ENCODE peak calls at places on chromosomes 5 and 9, in four cellular contexts. P, Q, V and D are unnamed samples.

GRCh38 chr5:50874277-50874984 is 208.0 kb downstream of the PARP8 start:
- DNase-seq in Q (no peak), V (no peak), P (no peak), D (no peak)

GRCh38 chr9:134381671-134382505 is 55.6 kb downstream of the RXRA start:
- DNase-seq in P (no peak), Q (peak; percentile 49), V (no peak), D (no peak)

GRCh38 chr5:145629047-145629446 is 206.1 kb downstream of the PRELID2 start:
- DNase-seq in V (no peak), Q (no peak), P (no peak), D (no peak)

GRCh38 chr5:8396756-8397155 is 527.8 kb downstream of the MTRR start:
- DNase-seq in V (no peak), P (no peak), Q (no peak), D (no peak)

GRCh38 chr9:114155967-114156294 is 594 bp downstream of the COL27A1 start:
- DNase-seq in P (no peak), Q (no peak), V (no peak), D (no peak)

GRCh38 chr9:135906291-135907005 is 898 bp downstream of the CAMSAP1 start:
- DNase-seq in P (no peak), V (no peak), Q (peak; percentile 26), D (no peak)

GRCh38 chr5:73638344-73639095 is 12.5 kb downstream of the ARHGEF28 start:
- DNase-seq in P (no peak), V (no peak), Q (no peak), D (no peak)

GRCh38 chr9:13500034-13500433 is 220.5 kb upstream of the MPDZ start:
- DNase-seq in P (no peak), V (no peak), Q (no peak), D (no peak)

GRCh38 chr9:70421272-70422180 is 7.1 kb upstream of the KLF9 start:
- DNase-seq in P (no peak), V (no peak), Q (no peak), D (no peak)

GRCh38 chr5:126348855-126349635 is 74.2 kb upstream of the GRAMD2B start:
- DNase-seq in Q (no peak), P (no peak), V (no peak), D (no peak)

GRCh38 chr5:76717222-76718083 is 1.5 kb downstream of the F2R start:
- DNase-seq in P (no peak), V (no peak), Q (no peak), D (no peak)

GRCh38 chr5:125695994-125696679 is 727.1 kb upstream of the GRAMD2B start:
- DNase-seq in V (no peak), Q (no peak), P (no peak), D (no peak)

GRCh38 chr5:61624966-61625681 is 293.1 kb downstream of the ZSWIM6 start:
- DNase-seq in P (no peak), Q (no peak), V (no peak), D (no peak)

GRCh38 chr5:61280205-61280604 is 51.9 kb upstream of the ZSWIM6 start:
- DNase-seq in Q (no peak), V (no peak), P (no peak), D (no peak)

GRCh38 chr5:148826082-148826971 is at the start of gene ADRB2:
- DNase-seq in V (peak; percentile 94), P (peak; percentile 59), Q (peak; percentile 96), D (peak; percentile 64)
- TF ChIP-seq POLR2A in V (peak; percentile 20), P (no peak), Q (peak; percentile 88), D (peak; percentile 80)

GRCh38 chr9:84381508-84381907 is 41.0 kb upstream of the SLC28A3 start:
- DNase-seq in V (no peak), Q (no peak), P (no peak), D (no peak)

GRCh38 chr9:84385357-84386040 is 44.9 kb upstream of the SLC28A3 start:
- DNase-seq in V (no peak), Q (no peak), P (no peak), D (no peak)

GRCh38 chr9:84383178-84383577 is 42.6 kb upstream of the SLC28A3 start:
- DNase-seq in Q (no peak), V (no peak), P (no peak), D (no peak)

GRCh38 chr9:84384617-84385016 is 44.1 kb upstream of the SLC28A3 start:
- DNase-seq in P (no peak), V (no peak), Q (no peak), D (no peak)

DNA sequence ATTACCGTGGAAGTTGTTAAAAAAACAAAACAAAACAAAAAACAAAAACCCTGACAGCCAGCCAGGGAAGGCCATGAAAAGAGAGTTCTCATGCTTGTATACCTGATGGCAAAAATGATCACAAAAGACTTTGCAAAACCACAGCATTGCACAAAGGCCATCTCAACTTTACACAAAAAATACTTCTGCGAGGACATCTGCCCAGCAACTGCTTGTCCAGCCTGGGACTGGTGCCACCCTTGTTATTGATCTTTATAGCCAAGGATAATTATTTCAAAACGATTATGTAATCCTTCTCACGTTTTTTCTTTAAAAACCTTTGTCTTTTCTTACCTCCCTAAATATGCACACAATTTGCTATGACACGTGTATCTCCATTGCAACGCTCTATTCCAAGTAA is 42.2 kb upstream of the SLC28A3 start:
- DNase-seq in V (no peak), Q (no peak), P (no peak), D (no peak)
- TF ChIP-seq POLR2A in V (no peak), Q (no peak), P (no peak), D (no peak)

DNA sequence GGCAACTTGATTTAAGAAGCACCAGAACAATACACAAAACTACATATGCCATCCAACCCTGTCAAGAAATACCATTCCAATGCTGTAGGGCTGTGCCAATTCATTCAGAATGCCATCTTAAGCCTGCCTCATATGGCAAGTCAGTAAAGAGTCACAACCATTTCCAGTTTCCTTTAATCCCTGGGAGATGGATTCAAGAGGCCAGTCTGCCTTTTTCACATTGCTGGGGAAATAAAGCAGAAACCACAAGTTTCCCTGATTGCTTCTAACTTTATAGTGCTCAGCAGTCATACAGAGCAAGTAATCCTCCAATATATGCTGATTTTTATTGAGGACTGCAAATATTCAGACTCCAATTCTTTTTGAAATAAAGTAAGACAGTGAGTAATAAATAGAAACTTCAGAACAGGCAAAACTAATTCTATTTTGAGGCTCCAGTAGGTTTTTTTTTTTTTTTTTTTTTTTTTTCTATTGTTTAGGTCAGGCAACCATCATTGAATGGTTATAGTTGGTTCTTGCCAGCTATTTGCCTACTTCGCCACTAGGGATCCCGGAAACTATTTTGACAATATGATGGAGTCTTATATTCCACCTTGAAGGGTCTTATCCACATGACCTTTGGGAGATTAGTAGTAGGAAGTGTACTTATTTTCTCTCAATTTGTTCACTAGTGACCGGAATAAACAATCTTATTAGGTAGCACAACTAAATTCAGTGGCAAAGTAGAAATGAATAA is 400.9 kb upstream of the MEF2C start:
- DNase-seq in Q (no peak), P (no peak), V (no peak), D (no peak)
- TF ChIP-seq POLR2A in Q (no peak), P (no peak), V (no peak), D (no peak)

GRCh38 chr5:132389051-132389331 is 19.5 kb downstream of the SLC22A5 start:
- DNase-seq in Q (no peak), V (no peak), P (no peak), D (no peak)

GRCh38 chr5:132389453-132390286 is 20.2 kb downstream of the SLC22A5 start:
- DNase-seq in V (peak; percentile 82), Q (peak; percentile 71), P (no peak), D (peak; percentile 91)

GRCh38 chr5:132386644-132387286 is 17.3 kb downstream of the SLC22A5 start:
- DNase-seq in V (no peak), P (peak; percentile 53), Q (peak; percentile 81), D (peak; percentile 58)

GRCh38 chr5:132388244-132389050 is 18.9 kb downstream of the SLC22A5 start:
- DNase-seq in P (no peak), Q (peak; percentile 30), V (no peak), D (no peak)

GRCh38 chr5:132387649-132388117 is 18.2 kb downstream of the SLC22A5 start:
- DNase-seq in Q (peak; percentile 73), V (no peak), P (no peak), D (peak; percentile 82)
- TF ChIP-seq POLR2A in Q (peak; percentile 27), V (no peak), P (no peak), D (no peak)

DNA sequence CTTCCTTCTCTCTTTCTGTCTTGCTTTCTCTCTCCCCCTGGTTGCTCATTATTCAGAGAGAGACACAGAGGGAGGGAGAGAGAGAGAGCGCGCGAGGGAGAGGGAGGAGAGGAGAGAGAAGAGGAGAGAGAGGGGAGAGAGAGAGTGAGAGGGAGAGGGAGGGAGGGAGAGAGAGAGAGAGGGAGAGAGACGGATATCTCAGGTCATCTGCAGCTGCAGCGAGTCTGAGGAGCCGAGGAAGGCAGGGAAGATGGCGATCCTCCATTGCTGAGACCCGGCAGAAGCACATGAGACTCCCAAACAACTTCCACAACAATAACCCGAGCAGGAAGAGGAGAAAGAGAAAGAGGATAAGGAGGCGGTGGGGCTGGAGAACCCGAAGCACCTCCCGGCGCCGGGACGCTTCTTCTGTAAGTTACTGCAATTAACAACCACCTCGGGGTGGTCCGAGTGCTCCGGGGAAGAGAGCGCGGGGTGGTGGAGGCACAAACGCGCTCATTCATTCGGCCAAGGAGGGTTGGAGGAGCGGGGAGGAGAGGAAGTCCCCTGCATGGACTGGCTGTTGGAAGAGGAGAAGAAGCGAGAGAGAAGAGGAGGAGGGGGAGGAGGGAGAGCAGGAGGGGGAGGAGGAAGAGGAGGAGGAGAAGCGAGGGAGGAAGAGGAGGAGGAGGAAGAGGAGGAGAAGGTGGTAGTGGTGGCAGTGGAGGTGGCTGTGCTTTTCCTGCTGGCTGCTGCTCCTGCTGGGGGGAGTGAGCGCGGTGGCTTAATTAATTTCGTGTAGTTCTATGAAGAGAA is at the start of gene ZNF462:
- DNase-seq in P (no peak), Q (peak; percentile 47), V (no peak), D (peak; percentile 60)
- TF ChIP-seq POLR2A in P (no peak), Q (peak; percentile 40), V (no peak), D (peak; percentile 93)

GRCh38 chr5:136036293-136036911 is 7.6 kb downstream of the TGFBI start:
- DNase-seq in P (no peak), V (no peak), Q (no peak), D (no peak)
- TF ChIP-seq POLR2A in P (no peak), V (no peak), Q (no peak), D (no peak)